ENCODE peak calls at places on chromosomes 11 and 22, in nine cellular contexts. R, Z, X, O, V, L, C, M and N are unnamed samples.

GRCh38 chr22:23183107-23183698 is 2.9 kb downstream of the BCR start:
- DNase-seq in L (no peak), Z (no peak), C (peak), X (no peak), V (peak), M (no peak), O (no peak), R (peak), N (no peak)

GRCh38 chr11:32304521-32304920 is 130.8 kb downstream of the WT1 start:
- DNase-seq in M (no peak), Z (no peak), R (no peak), C (no peak), V (no peak), X (no peak), L (no peak), O (no peak), N (no peak)

GRCh38 chr11:57626895-57627294 is 22.8 kb downstream of the YPEL4 start:
- DNase-seq in R (no peak), V (no peak), M (no peak), L (no peak), O (no peak), X (no peak), Z (no peak), C (no peak), N (no peak)

GRCh38 chr11:6319879-6320410 is 356 bp downstream of the CAVIN3 start:
- DNase-seq in L (peak), V (peak), M (peak), O (no peak), R (peak), X (peak), Z (peak), C (peak), N (peak)

GRCh38 chr22:30636226-30637077 is 871 bp downstream of the SLC35E4 start:
- DNase-seq in R (peak), Z (no peak), L (peak), M (no peak), V (no peak), X (peak), O (no peak), C (no peak), N (no peak)

GRCh38 chr11:3000032-3000961 is 8.2 kb upstream of the NAP1L4 start:
- DNase-seq in M (no peak), R (peak), L (no peak), Z (peak), C (peak), V (peak), O (no peak), X (no peak), N (no peak)

GRCh38 chr11:47943721-47944554 is 36.4 kb upstream of the PTPRJ start:
- DNase-seq in V (no peak), C (no peak), X (peak), M (no peak), R (no peak), L (no peak), Z (no peak), O (no peak), N (no peak)

GRCh38 chr22:33006220-33006954 is 51.8 kb downstream of the SYN3 start:
- DNase-seq in X (no peak), C (no peak), L (no peak), O (no peak), V (no peak), Z (no peak), M (no peak), R (no peak), N (no peak)

GRCh38 chr11:133895551-133895950 is 50.2 kb upstream of the SPATA19 start:
- DNase-seq in L (no peak), R (no peak), X (no peak), V (no peak), C (peak), Z (no peak), O (no peak), M (no peak), N (no peak)

GRCh38 chr11:2574043-2574552 is 125.7 kb downstream of the KCNQ1OT1 start:
- DNase-seq in Z (no peak), X (no peak), L (no peak), C (peak), R (peak), V (no peak), M (no peak), O (no peak), N (no peak)

GRCh38 chr22:20244744-20245576 is 23.2 kb downstream of the RTN4R start:
- DNase-seq in R (no peak), M (no peak), X (no peak), L (peak), Z (no peak), O (peak), C (no peak), V (no peak), N (no peak)

GRCh38 chr11:58391879-58392278 is 14.8 kb downstream of the OR5B3 start:
- DNase-seq in R (no peak), C (no peak), X (no peak), V (no peak), L (no peak), O (no peak), Z (peak), M (no peak), N (no peak)

GRCh38 chr11:79506124-79506523 is 65.3 kb upstream of the TENM4 start:
- DNase-seq in X (no peak), R (no peak), L (no peak), V (no peak), M (no peak), O (no peak), C (no peak), Z (no peak), N (no peak)

GRCh38 chr11:7511405-7511804 is 2.4 kb upstream of the PPFIBP2 start:
- DNase-seq in V (no peak), X (no peak), R (peak), O (no peak), C (peak), L (no peak), Z (no peak), M (no peak), N (no peak)

GRCh38 chr11:2772544-2773031 is 72.8 kb upstream of the KCNQ1OT1 start:
- DNase-seq in M (no peak), X (no peak), V (no peak), Z (peak), L (peak), O (no peak), C (peak), R (no peak), N (no peak)

GRCh38 chr11:133821776-133822175 is 23.5 kb downstream of the SPATA19 start:
- DNase-seq in Z (no peak), L (peak), R (peak), O (peak), C (peak), V (no peak), X (peak), M (peak), N (peak)

GRCh38 chr11:133619973-133620372 is 87.7 kb upstream of the OPCML start:
- DNase-seq in V (no peak), O (no peak), M (no peak), X (no peak), L (peak), R (no peak), Z (no peak), C (no peak), N (no peak)

GRCh38 chr11:3154001-3154599 is 11.0 kb downstream of the OSBPL5 start:
- DNase-seq in Z (no peak), O (no peak), V (no peak), C (no peak), M (no peak), L (no peak), X (no peak), R (peak), N (no peak)

GRCh38 chr11:114318361-114318760 is 22.2 kb downstream of the NNMT start:
- DNase-seq in X (no peak), M (no peak), Z (no peak), V (no peak), L (no peak), C (no peak), O (no peak), R (no peak), N (no peak)

GRCh38 chr22:42313804-42314581 is 43.5 kb upstream of the TCF20 start:
- DNase-seq in X (peak), R (peak), L (peak), O (peak), V (no peak), M (no peak), C (no peak), Z (no peak), N (no peak)

GRCh38 chr11:59668188-59668949 is 468 bp downstream of the PATL1 start:
- DNase-seq in R (peak), M (peak), V (no peak), Z (no peak), X (peak), L (peak), O (peak), C (no peak), N (peak)

GRCh38 chr11:44989831-44990566 is 39.3 kb upstream of the TP53I11 start:
- DNase-seq in O (no peak), C (peak), M (no peak), L (no peak), X (no peak), Z (no peak), V (no peak), R (peak), N (no peak)

GRCh38 chr22:22474733-22475132 is 33.8 kb downstream of the ZNF280B start:
- DNase-seq in X (no peak), L (no peak), Z (no peak), V (no peak), O (no peak), M (no peak), R (no peak), C (no peak), N (no peak)

GRCh38 chr22:24952837-24953293 is 349 bp downstream of the KIAA1671 start:
- DNase-seq in R (no peak), X (peak), L (no peak), C (peak), Z (no peak), V (no peak), O (no peak), M (no peak), N (no peak)

GRCh38 chr11:117816151-117816741 is 8.3 kb downstream of the FXYD2 start:
- DNase-seq in O (no peak), X (peak), C (no peak), M (no peak), R (peak), L (peak), Z (peak), V (no peak), N (no peak)